ENCODE peak calls at places on chromosomes 2 and 18, in ten cellular contexts. One of them, this sample, is unnamed.

GRCh38 chr2:239762742-239763269 is 262.3 kb downstream of the NDUFA10 start:
- DNase-seq in activated CD4-positive, alpha-beta T cell treated with anti-CD3 and anti-CD28 coated beads for 36 hours: no peak
- DNase-seq in central memory CD4-positive, alpha-beta T cell: no peak
- DNase-seq in HT-29: no peak
- DNase-seq in WERI-Rb-1: no peak
- DNase-seq in KBM-7: no peak
- DNase-seq in DMS153: no peak
- DNase-seq in NCI-H2029 treated with DMSO at 0.1 percent for 48 hours: peak
- DNase-seq in GM20000: no peak
- DNase-seq in iPS-NIHi11: no peak
- DNase-seq in this sample: no peak

GRCh38 chr18:23710068-23710527 is 20.8 kb downstream of the LAMA3 start:
- DNase-seq in activated CD4-positive, alpha-beta T cell treated with anti-CD3 and anti-CD28 coated beads for 36 hours: no peak
- DNase-seq in central memory CD4-positive, alpha-beta T cell: no peak
- DNase-seq in HT-29: peak
- DNase-seq in WERI-Rb-1: no peak
- DNase-seq in KBM-7: no peak
- DNase-seq in DMS153: no peak
- DNase-seq in NCI-H2029 treated with DMSO at 0.1 percent for 48 hours: no peak
- DNase-seq in GM20000: no peak
- DNase-seq in iPS-NIHi11: no peak
- DNase-seq in this sample: no peak

GRCh38 chr2:112777036-112777435 is 7.3 kb downstream of the IL1A start:
- DNase-seq in activated CD4-positive, alpha-beta T cell treated with anti-CD3 and anti-CD28 coated beads for 36 hours: no peak
- DNase-seq in central memory CD4-positive, alpha-beta T cell: no peak
- DNase-seq in HT-29: no peak
- DNase-seq in WERI-Rb-1: no peak
- DNase-seq in KBM-7: no peak
- DNase-seq in DMS153: no peak
- DNase-seq in NCI-H2029 treated with DMSO at 0.1 percent for 48 hours: no peak
- DNase-seq in GM20000: no peak
- DNase-seq in iPS-NIHi11: no peak
- DNase-seq in this sample: no peak

GRCh38 chr2:73776869-73777519 is 2.9 kb downstream of the DUSP11 start:
- DNase-seq in activated CD4-positive, alpha-beta T cell treated with anti-CD3 and anti-CD28 coated beads for 36 hours: no peak
- DNase-seq in central memory CD4-positive, alpha-beta T cell: no peak
- DNase-seq in HT-29: no peak
- DNase-seq in WERI-Rb-1: no peak
- DNase-seq in KBM-7: no peak
- DNase-seq in DMS153: no peak
- DNase-seq in NCI-H2029 treated with DMSO at 0.1 percent for 48 hours: no peak
- DNase-seq in GM20000: no peak
- DNase-seq in iPS-NIHi11: no peak
- DNase-seq in this sample: peak

GRCh38 chr2:151306621-151307020 is 17.2 kb upstream of the NMI start:
- DNase-seq in activated CD4-positive, alpha-beta T cell treated with anti-CD3 and anti-CD28 coated beads for 36 hours: no peak
- DNase-seq in central memory CD4-positive, alpha-beta T cell: no peak
- DNase-seq in HT-29: no peak
- DNase-seq in WERI-Rb-1: no peak
- DNase-seq in KBM-7: no peak
- DNase-seq in DMS153: no peak
- DNase-seq in NCI-H2029 treated with DMSO at 0.1 percent for 48 hours: no peak
- DNase-seq in GM20000: no peak
- DNase-seq in iPS-NIHi11: no peak
- DNase-seq in this sample: no peak

GRCh38 chr2:27893031-27893430 is 2.5 kb downstream of the BABAM2 start:
- DNase-seq in activated CD4-positive, alpha-beta T cell treated with anti-CD3 and anti-CD28 coated beads for 36 hours: no peak
- DNase-seq in central memory CD4-positive, alpha-beta T cell: peak
- DNase-seq in HT-29: no peak
- DNase-seq in WERI-Rb-1: no peak
- DNase-seq in KBM-7: peak
- DNase-seq in DMS153: no peak
- DNase-seq in NCI-H2029 treated with DMSO at 0.1 percent for 48 hours: no peak
- DNase-seq in GM20000: no peak
- DNase-seq in iPS-NIHi11: no peak
- DNase-seq in this sample: no peak

GRCh38 chr2:82837588-82838304 is 1621.3 kb downstream of the SUCLG1 start:
- DNase-seq in activated CD4-positive, alpha-beta T cell treated with anti-CD3 and anti-CD28 coated beads for 36 hours: no peak
- DNase-seq in central memory CD4-positive, alpha-beta T cell: no peak
- DNase-seq in HT-29: no peak
- DNase-seq in WERI-Rb-1: no peak
- DNase-seq in KBM-7: no peak
- DNase-seq in DMS153: no peak
- DNase-seq in NCI-H2029 treated with DMSO at 0.1 percent for 48 hours: no peak
- DNase-seq in GM20000: no peak
- DNase-seq in iPS-NIHi11: no peak
- DNase-seq in this sample: peak

GRCh38 chr2:8515390-8515761 is 166.5 kb upstream of the ID2 start:
- DNase-seq in activated CD4-positive, alpha-beta T cell treated with anti-CD3 and anti-CD28 coated beads for 36 hours: peak
- DNase-seq in central memory CD4-positive, alpha-beta T cell: peak
- DNase-seq in HT-29: no peak
- DNase-seq in WERI-Rb-1: no peak
- DNase-seq in KBM-7: peak
- DNase-seq in DMS153: no peak
- DNase-seq in NCI-H2029 treated with DMSO at 0.1 percent for 48 hours: no peak
- DNase-seq in GM20000: peak
- DNase-seq in iPS-NIHi11: no peak
- DNase-seq in this sample: no peak

GRCh38 chr18:42854558-42854957 is 260.9 kb downstream of the RIT2 start:
- DNase-seq in activated CD4-positive, alpha-beta T cell treated with anti-CD3 and anti-CD28 coated beads for 36 hours: no peak
- DNase-seq in central memory CD4-positive, alpha-beta T cell: no peak
- DNase-seq in HT-29: no peak
- DNase-seq in WERI-Rb-1: no peak
- DNase-seq in KBM-7: no peak
- DNase-seq in DMS153: no peak
- DNase-seq in NCI-H2029 treated with DMSO at 0.1 percent for 48 hours: no peak
- DNase-seq in GM20000: no peak
- DNase-seq in iPS-NIHi11: no peak
- DNase-seq in this sample: no peak

GRCh38 chr2:233476083-233476410 is 90.5 kb downstream of the USP40 start:
- DNase-seq in activated CD4-positive, alpha-beta T cell treated with anti-CD3 and anti-CD28 coated beads for 36 hours: no peak
- DNase-seq in central memory CD4-positive, alpha-beta T cell: no peak
- DNase-seq in HT-29: no peak
- DNase-seq in WERI-Rb-1: no peak
- DNase-seq in KBM-7: no peak
- DNase-seq in DMS153: no peak
- DNase-seq in NCI-H2029 treated with DMSO at 0.1 percent for 48 hours: no peak
- DNase-seq in GM20000: peak
- DNase-seq in iPS-NIHi11: no peak
- DNase-seq in this sample: no peak

GRCh38 chr18:70288171-70288850 is 534 bp upstream of the SOCS6 start:
- DNase-seq in activated CD4-positive, alpha-beta T cell treated with anti-CD3 and anti-CD28 coated beads for 36 hours: peak
- DNase-seq in central memory CD4-positive, alpha-beta T cell: no peak
- DNase-seq in HT-29: peak
- DNase-seq in WERI-Rb-1: peak
- DNase-seq in KBM-7: peak
- DNase-seq in DMS153: no peak
- DNase-seq in NCI-H2029 treated with DMSO at 0.1 percent for 48 hours: no peak
- DNase-seq in GM20000: peak
- DNase-seq in iPS-NIHi11: peak
- DNase-seq in this sample: peak

GRCh38 chr2:11889854-11890253 is 143.4 kb downstream of the LPIN1 start:
- DNase-seq in activated CD4-positive, alpha-beta T cell treated with anti-CD3 and anti-CD28 coated beads for 36 hours: no peak
- DNase-seq in central memory CD4-positive, alpha-beta T cell: no peak
- DNase-seq in HT-29: no peak
- DNase-seq in WERI-Rb-1: no peak
- DNase-seq in KBM-7: no peak
- DNase-seq in DMS153: no peak
- DNase-seq in NCI-H2029 treated with DMSO at 0.1 percent for 48 hours: no peak
- DNase-seq in GM20000: no peak
- DNase-seq in iPS-NIHi11: no peak
- DNase-seq in this sample: no peak

GRCh38 chr2:133581027-133581760 is 12.9 kb upstream of the NCKAP5 start:
- DNase-seq in activated CD4-positive, alpha-beta T cell treated with anti-CD3 and anti-CD28 coated beads for 36 hours: no peak
- DNase-seq in central memory CD4-positive, alpha-beta T cell: no peak
- DNase-seq in HT-29: no peak
- DNase-seq in WERI-Rb-1: peak
- DNase-seq in KBM-7: no peak
- DNase-seq in DMS153: no peak
- DNase-seq in NCI-H2029 treated with DMSO at 0.1 percent for 48 hours: no peak
- DNase-seq in GM20000: no peak
- DNase-seq in iPS-NIHi11: no peak
- DNase-seq in this sample: no peak

GRCh38 chr18:44682871-44683221 is 2.2 kb downstream of the SETBP1 start:
- DNase-seq in activated CD4-positive, alpha-beta T cell treated with anti-CD3 and anti-CD28 coated beads for 36 hours: no peak
- DNase-seq in central memory CD4-positive, alpha-beta T cell: no peak
- DNase-seq in HT-29: no peak
- DNase-seq in WERI-Rb-1: peak
- DNase-seq in KBM-7: no peak
- DNase-seq in DMS153: peak
- DNase-seq in NCI-H2029 treated with DMSO at 0.1 percent for 48 hours: peak
- DNase-seq in GM20000: peak
- DNase-seq in iPS-NIHi11: peak
- DNase-seq in this sample: no peak

GRCh38 chr2:134193774-134194173 is 60.1 kb upstream of the MGAT5 start:
- DNase-seq in activated CD4-positive, alpha-beta T cell treated with anti-CD3 and anti-CD28 coated beads for 36 hours: no peak
- DNase-seq in central memory CD4-positive, alpha-beta T cell: no peak
- DNase-seq in HT-29: no peak
- DNase-seq in WERI-Rb-1: no peak
- DNase-seq in KBM-7: no peak
- DNase-seq in DMS153: no peak
- DNase-seq in NCI-H2029 treated with DMSO at 0.1 percent for 48 hours: no peak
- DNase-seq in GM20000: no peak
- DNase-seq in iPS-NIHi11: no peak
- DNase-seq in this sample: no peak

GRCh38 chr2:102489646-102490045 is 16.6 kb downstream of the SLC9A4 start:
- DNase-seq in activated CD4-positive, alpha-beta T cell treated with anti-CD3 and anti-CD28 coated beads for 36 hours: no peak
- DNase-seq in central memory CD4-positive, alpha-beta T cell: no peak
- DNase-seq in HT-29: no peak
- DNase-seq in WERI-Rb-1: no peak
- DNase-seq in KBM-7: peak
- DNase-seq in DMS153: no peak
- DNase-seq in NCI-H2029 treated with DMSO at 0.1 percent for 48 hours: no peak
- DNase-seq in GM20000: no peak
- DNase-seq in iPS-NIHi11: no peak
- DNase-seq in this sample: no peak

GRCh38 chr2:201444676-201445441 is 6.4 kb downstream of the TRAK2 start:
- DNase-seq in activated CD4-positive, alpha-beta T cell treated with anti-CD3 and anti-CD28 coated beads for 36 hours: no peak
- DNase-seq in central memory CD4-positive, alpha-beta T cell: no peak
- DNase-seq in HT-29: no peak
- DNase-seq in WERI-Rb-1: no peak
- DNase-seq in KBM-7: no peak
- DNase-seq in DMS153: no peak
- DNase-seq in NCI-H2029 treated with DMSO at 0.1 percent for 48 hours: no peak
- DNase-seq in GM20000: no peak
- DNase-seq in iPS-NIHi11: no peak
- DNase-seq in this sample: no peak

GRCh38 chr2:96875498-96876035 is 5.7 kb upstream of the SEMA4C start:
- DNase-seq in activated CD4-positive, alpha-beta T cell treated with anti-CD3 and anti-CD28 coated beads for 36 hours: no peak
- DNase-seq in central memory CD4-positive, alpha-beta T cell: no peak
- DNase-seq in HT-29: no peak
- DNase-seq in WERI-Rb-1: peak
- DNase-seq in KBM-7: no peak
- DNase-seq in DMS153: no peak
- DNase-seq in NCI-H2029 treated with DMSO at 0.1 percent for 48 hours: no peak
- DNase-seq in GM20000: no peak
- DNase-seq in iPS-NIHi11: no peak
- DNase-seq in this sample: no peak

GRCh38 chr2:241961454-241961853 is 91.9 kb downstream of the RTP5 start:
- DNase-seq in activated CD4-positive, alpha-beta T cell treated with anti-CD3 and anti-CD28 coated beads for 36 hours: no peak
- DNase-seq in central memory CD4-positive, alpha-beta T cell: no peak
- DNase-seq in HT-29: no peak
- DNase-seq in WERI-Rb-1: no peak
- DNase-seq in KBM-7: no peak
- DNase-seq in DMS153: no peak
- DNase-seq in NCI-H2029 treated with DMSO at 0.1 percent for 48 hours: no peak
- DNase-seq in GM20000: no peak
- DNase-seq in iPS-NIHi11: no peak
- DNase-seq in this sample: no peak

GRCh38 chr18:45688113-45688512 is 35.9 kb upstream of the SLC14A1 start:
- DNase-seq in activated CD4-positive, alpha-beta T cell treated with anti-CD3 and anti-CD28 coated beads for 36 hours: peak
- DNase-seq in central memory CD4-positive, alpha-beta T cell: no peak
- DNase-seq in HT-29: no peak
- DNase-seq in WERI-Rb-1: no peak
- DNase-seq in KBM-7: no peak
- DNase-seq in DMS153: no peak
- DNase-seq in NCI-H2029 treated with DMSO at 0.1 percent for 48 hours: no peak
- DNase-seq in GM20000: no peak
- DNase-seq in iPS-NIHi11: no peak
- DNase-seq in this sample: no peak

GRCh38 chr2:26235089-26235488 is 9.3 kb downstream of the HADHA start:
- DNase-seq in activated CD4-positive, alpha-beta T cell treated with anti-CD3 and anti-CD28 coated beads for 36 hours: no peak
- DNase-seq in central memory CD4-positive, alpha-beta T cell: no peak
- DNase-seq in HT-29: peak
- DNase-seq in WERI-Rb-1: no peak
- DNase-seq in KBM-7: peak
- DNase-seq in DMS153: no peak
- DNase-seq in NCI-H2029 treated with DMSO at 0.1 percent for 48 hours: no peak
- DNase-seq in GM20000: no peak
- DNase-seq in iPS-NIHi11: no peak
- DNase-seq in this sample: no peak

GRCh38 chr2:55901322-55901721 is 22.3 kb downstream of the EFEMP1 start:
- DNase-seq in activated CD4-positive, alpha-beta T cell treated with anti-CD3 and anti-CD28 coated beads for 36 hours: no peak
- DNase-seq in central memory CD4-positive, alpha-beta T cell: no peak
- DNase-seq in HT-29: no peak
- DNase-seq in WERI-Rb-1: no peak
- DNase-seq in KBM-7: no peak
- DNase-seq in DMS153: no peak
- DNase-seq in NCI-H2029 treated with DMSO at 0.1 percent for 48 hours: no peak
- DNase-seq in GM20000: no peak
- DNase-seq in iPS-NIHi11: no peak
- DNase-seq in this sample: peak

GRCh38 chr2:226797289-226797988 is 2.2 kb downstream of the IRS1 start:
- DNase-seq in activated CD4-positive, alpha-beta T cell treated with anti-CD3 and anti-CD28 coated beads for 36 hours: peak
- DNase-seq in central memory CD4-positive, alpha-beta T cell: no peak
- DNase-seq in HT-29: peak
- DNase-seq in WERI-Rb-1: no peak
- DNase-seq in KBM-7: no peak
- DNase-seq in DMS153: no peak
- DNase-seq in NCI-H2029 treated with DMSO at 0.1 percent for 48 hours: no peak
- DNase-seq in GM20000: no peak
- DNase-seq in iPS-NIHi11: no peak
- DNase-seq in this sample: no peak

GRCh38 chr2:24771905-24772586 is 21.1 kb downstream of the PTRHD1 start:
- DNase-seq in activated CD4-positive, alpha-beta T cell treated with anti-CD3 and anti-CD28 coated beads for 36 hours: no peak
- DNase-seq in central memory CD4-positive, alpha-beta T cell: no peak
- DNase-seq in HT-29: no peak
- DNase-seq in WERI-Rb-1: no peak
- DNase-seq in KBM-7: no peak
- DNase-seq in DMS153: no peak
- DNase-seq in NCI-H2029 treated with DMSO at 0.1 percent for 48 hours: no peak
- DNase-seq in GM20000: no peak
- DNase-seq in iPS-NIHi11: no peak
- DNase-seq in this sample: no peak

GRCh38 chr18:69585696-69586095 is 185.0 kb downstream of the DOK6 start:
- DNase-seq in activated CD4-positive, alpha-beta T cell treated with anti-CD3 and anti-CD28 coated beads for 36 hours: no peak
- DNase-seq in central memory CD4-positive, alpha-beta T cell: no peak
- DNase-seq in HT-29: no peak
- DNase-seq in WERI-Rb-1: no peak
- DNase-seq in KBM-7: no peak
- DNase-seq in DMS153: no peak
- DNase-seq in NCI-H2029 treated with DMSO at 0.1 percent for 48 hours: no peak
- DNase-seq in GM20000: no peak
- DNase-seq in iPS-NIHi11: no peak
- DNase-seq in this sample: no peak

GRCh38 chr2:47558116-47559078 is 155.4 kb downstream of the MSH2 start:
- DNase-seq in activated CD4-positive, alpha-beta T cell treated with anti-CD3 and anti-CD28 coated beads for 36 hours: no peak
- DNase-seq in central memory CD4-positive, alpha-beta T cell: no peak
- DNase-seq in HT-29: no peak
- DNase-seq in WERI-Rb-1: peak
- DNase-seq in KBM-7: no peak
- DNase-seq in DMS153: no peak
- DNase-seq in NCI-H2029 treated with DMSO at 0.1 percent for 48 hours: peak
- DNase-seq in GM20000: no peak
- DNase-seq in iPS-NIHi11: no peak
- DNase-seq in this sample: peak

GRCh38 chr2:120750488-120751210 is 15.0 kb downstream of the GLI2 start:
- DNase-seq in activated CD4-positive, alpha-beta T cell treated with anti-CD3 and anti-CD28 coated beads for 36 hours: no peak
- DNase-seq in central memory CD4-positive, alpha-beta T cell: no peak
- DNase-seq in HT-29: no peak
- DNase-seq in WERI-Rb-1: peak
- DNase-seq in KBM-7: no peak
- DNase-seq in DMS153: no peak
- DNase-seq in NCI-H2029 treated with DMSO at 0.1 percent for 48 hours: no peak
- DNase-seq in GM20000: no peak
- DNase-seq in iPS-NIHi11: no peak
- DNase-seq in this sample: no peak

GRCh38 chr2:238165288-238165921 is 6.6 kb downstream of the ERFE start:
- DNase-seq in activated CD4-positive, alpha-beta T cell treated with anti-CD3 and anti-CD28 coated beads for 36 hours: no peak
- DNase-seq in central memory CD4-positive, alpha-beta T cell: no peak
- DNase-seq in HT-29: no peak
- DNase-seq in WERI-Rb-1: no peak
- DNase-seq in KBM-7: no peak
- DNase-seq in DMS153: no peak
- DNase-seq in NCI-H2029 treated with DMSO at 0.1 percent for 48 hours: no peak
- DNase-seq in GM20000: peak
- DNase-seq in iPS-NIHi11: no peak
- DNase-seq in this sample: no peak